ENCODE peak calls at places on chromosome 1, in seven cellular contexts. B is fibroblast of lung, C is heart right ventricle, W is IMR-90, L is progenitor cell of endocrine pancreas, K is mammary epithelial cell, M is fibroblast of mammary gland. T is an unnamed sample.

GRCh38 chr1:115252585-115252984 is 85.5 kb downstream of the NGF start:
- DNase-seq in B (peak), C (no peak), W (no peak), L (no peak), K (no peak), M (no peak), T (no peak)

GRCh38 chr1:246151796-246152434 is 355.2 kb downstream of the SMYD3 start:
- DNase-seq in B (no peak), C (no peak), W (peak), L (no peak), K (no peak), M (peak), T (no peak)

GRCh38 chr1:64711266-64711665 is 33.6 kb upstream of the RAVER2 start:
- DNase-seq in B (no peak), C (no peak), W (no peak), L (no peak), K (no peak), M (no peak), T (no peak)

GRCh38 chr1:216310776-216311175 is 112.5 kb downstream of the USH2A start:
- DNase-seq in B (peak), C (peak), W (peak), L (no peak), K (peak), M (peak), T (peak)

GRCh38 chr1:166479052-166479631 is 312.3 kb upstream of the FAM78B start:
- DNase-seq in B (peak), C (peak), W (peak), L (peak), K (peak), M (peak), T (peak)

GRCh38 chr1:117095237-117095636 is 26.3 kb downstream of the TRIM45 start:
- DNase-seq in B (peak), C (no peak), W (peak), L (no peak), K (no peak), M (peak), T (no peak)

GRCh38 chr1:179447489-179447888 is 81.7 kb downstream of the AXDND1 start:
- DNase-seq in B (no peak), C (no peak), W (peak), L (no peak), K (peak), M (peak), T (no peak)

GRCh38 chr1:51726544-51727225 is 109.8 kb downstream of the OSBPL9 start:
- DNase-seq in B (no peak), C (no peak), W (no peak), L (no peak), K (no peak), M (no peak), T (no peak)

GRCh38 chr1:27621067-27621920 is 13.7 kb downstream of the FGR start:
- DNase-seq in B (peak), C (no peak), W (peak), L (no peak), K (peak), M (peak), T (no peak)

GRCh38 chr1:161098161-161099068 is at the start of gene KLHDC9:
- DNase-seq in B (peak), C (peak), W (peak), L (peak), K (peak), M (peak), T (peak)

GRCh38 chr1:109838838-109839240 is 71.8 kb upstream of the CSF1 start:
- DNase-seq in B (peak), C (no peak), W (peak), L (no peak), K (peak), M (peak), T (no peak)

GRCh38 chr1:150528196-150528595 is 12.6 kb downstream of the FALEC start:
- DNase-seq in B (peak), C (no peak), W (peak), L (no peak), K (peak), M (peak), T (no peak)

GRCh38 chr1:184150776-184151531 is 99.4 kb downstream of the TSEN15 start:
- DNase-seq in B (peak), C (no peak), W (peak), L (no peak), K (no peak), M (peak), T (no peak)

GRCh38 chr1:184851822-184852746 is 97.4 kb upstream of the EDEM3 start:
- DNase-seq in B (no peak), C (no peak), W (no peak), L (no peak), K (no peak), M (no peak), T (no peak)

GRCh38 chr1:210942513-210942912 is 191.4 kb downstream of the KCNH1 start:
- DNase-seq in B (no peak), C (no peak), W (no peak), L (no peak), K (no peak), M (no peak), T (no peak)

GRCh38 chr1:223887724-223888428 is 42.1 kb upstream of the TP53BP2 start:
- DNase-seq in B (peak), C (peak), W (peak), L (no peak), K (peak), M (peak), T (no peak)

GRCh38 chr1:78043436-78043835 is 2.3 kb upstream of the GIPC2 start:
- DNase-seq in B (no peak), C (no peak), W (no peak), L (no peak), K (no peak), M (no peak), T (no peak)

GRCh38 chr1:180291004-180291403 is 60.9 kb downstream of the LHX4 start:
- DNase-seq in B (no peak), C (no peak), W (peak), L (no peak), K (no peak), M (peak), T (no peak)

GRCh38 chr1:41739061-41739955 is 179.4 kb downstream of the HIVEP3 start:
- DNase-seq in B (no peak), C (peak), W (peak), L (no peak), K (peak), M (peak), T (no peak)

GRCh38 chr1:160086162-160086892 is 5.0 kb downstream of the KCNJ9 start:
- DNase-seq in B (no peak), C (no peak), W (no peak), L (no peak), K (no peak), M (no peak), T (no peak)

GRCh38 chr1:156623946-156624813 is 5.0 kb downstream of the HAPLN2 start:
- DNase-seq in B (peak), C (peak), W (peak), L (peak), K (peak), M (peak), T (peak)

GRCh38 chr1:34924759-34925555 is 4.5 kb downstream of the DLGAP3 start:
- DNase-seq in B (peak), C (peak), W (peak), L (peak), K (peak), M (peak), T (peak)

GRCh38 chr1:31897534-31898100 is 40.6 kb downstream of the PTP4A2 start:
- DNase-seq in B (no peak), C (no peak), W (no peak), L (no peak), K (peak), M (no peak), T (no peak)

GRCh38 chr1:199084293-199084692 is 445.5 kb downstream of the PTPRC start:
- DNase-seq in B (peak), C (no peak), W (peak), L (no peak), K (no peak), M (peak), T (no peak)

GRCh38 chr1:151158751-151159251 is 2.4 kb downstream of the TNFAIP8L2 start:
- DNase-seq in B (no peak), C (no peak), W (no peak), L (no peak), K (no peak), M (no peak), T (no peak)

GRCh38 chr1:151968058-151968457 is 25.6 kb downstream of the S100A10 start:
- DNase-seq in B (peak), C (peak), W (peak), L (no peak), K (peak), M (peak), T (no peak)

GRCh38 chr1:204996981-204997380 is 46.0 kb upstream of the CNTN2 start:
- DNase-seq in B (no peak), C (no peak), W (no peak), L (no peak), K (no peak), M (peak), T (no peak)

GRCh38 chr1:16164821-16165364 is 9.0 kb upstream of the EPHA2 start:
- DNase-seq in B (no peak), C (peak), W (no peak), L (no peak), K (no peak), M (no peak), T (no peak)

GRCh38 chr1:83796409-83796808 is 202.5 kb downstream of the TTLL7 start:
- DNase-seq in B (peak), C (no peak), W (no peak), L (no peak), K (no peak), M (peak), T (no peak)

GRCh38 chr1:62437273-62437945 is 560 bp downstream of the USP1 start:
- DNase-seq in B (peak), C (no peak), W (no peak), L (no peak), K (no peak), M (no peak), T (no peak)

GRCh38 chr1:1438531-1439381 is 3.3 kb downstream of the VWA1 start:
- DNase-seq in B (no peak), C (no peak), W (no peak), L (no peak), K (no peak), M (no peak), T (no peak)

GRCh38 chr1:206782448-206782847 is 10.2 kb upstream of the IL10 start:
- DNase-seq in B (no peak), C (no peak), W (no peak), L (no peak), K (no peak), M (no peak), T (no peak)

GRCh38 chr1:89630046-89630445 is 2.9 kb upstream of the LRRC8C start:
- DNase-seq in B (no peak), C (no peak), W (no peak), L (no peak), K (no peak), M (no peak), T (no peak)

GRCh38 chr1:219792337-219793021 is 135.9 kb downstream of the SLC30A10 start:
- DNase-seq in B (peak), C (peak), W (peak), L (no peak), K (no peak), M (peak), T (no peak)

GRCh38 chr1:11653616-11654570 is at the start of gene FBXO2:
- DNase-seq in B (peak), C (no peak), W (no peak), L (no peak), K (peak), M (no peak), T (no peak)

GRCh38 chr1:223641523-223642039 is 23.9 kb downstream of the CAPN8 start:
- DNase-seq in B (no peak), C (no peak), W (no peak), L (no peak), K (no peak), M (no peak), T (no peak)

GRCh38 chr1:208115924-208116614 is 128.1 kb downstream of the PLXNA2 start:
- DNase-seq in B (no peak), C (no peak), W (no peak), L (no peak), K (no peak), M (no peak), T (no peak)
- TF ChIP-seq CTCF in B (no peak), C (no peak), W (no peak), L (no peak), K (no peak), M (no peak), T (no peak)

GRCh38 chr1:21550097-21550496 is 40.9 kb downstream of the ALPL start:
- DNase-seq in B (peak), C (no peak), W (peak), L (no peak), K (no peak), M (peak), T (no peak)

GRCh38 chr1:21547876-21548275 is 38.7 kb downstream of the ALPL start:
- DNase-seq in B (no peak), C (no peak), W (no peak), L (no peak), K (no peak), M (no peak), T (no peak)

GRCh38 chr1:21553116-21553926 is 44.1 kb downstream of the ALPL start:
- DNase-seq in B (peak), C (no peak), W (peak), L (no peak), K (peak), M (peak), T (no peak)

GRCh38 chr1:21550866-21551475 is 41.7 kb downstream of the ALPL start:
- DNase-seq in B (no peak), C (no peak), W (no peak), L (no peak), K (no peak), M (no peak), T (no peak)

DNA sequence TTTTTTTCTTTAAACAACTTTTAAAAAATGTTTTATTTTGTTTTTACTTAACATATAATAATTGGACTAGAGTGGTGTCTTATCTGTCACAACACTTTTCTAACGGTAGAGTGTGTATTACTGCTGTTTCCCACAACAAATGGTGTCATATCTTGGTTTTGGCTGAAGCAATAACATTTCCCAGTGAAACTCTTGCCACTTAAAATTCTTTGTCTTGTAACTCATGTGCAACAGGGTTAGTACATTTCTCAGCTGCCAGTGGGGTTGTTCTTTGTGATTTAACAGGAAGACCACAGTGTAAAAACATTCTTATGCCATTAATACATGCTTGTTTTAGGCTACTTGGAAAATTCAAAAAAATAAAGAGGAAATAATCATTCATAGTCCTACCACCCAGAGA is 43.5 kb downstream of the ALPL start:
- DNase-seq in B (peak), C (no peak), W (peak), L (no peak), K (peak), M (peak), T (no peak)
- TF ChIP-seq CTCF in B (no peak), C (no peak), W (no peak), L (no peak), K (no peak), M (no peak), T (no peak)

DNA sequence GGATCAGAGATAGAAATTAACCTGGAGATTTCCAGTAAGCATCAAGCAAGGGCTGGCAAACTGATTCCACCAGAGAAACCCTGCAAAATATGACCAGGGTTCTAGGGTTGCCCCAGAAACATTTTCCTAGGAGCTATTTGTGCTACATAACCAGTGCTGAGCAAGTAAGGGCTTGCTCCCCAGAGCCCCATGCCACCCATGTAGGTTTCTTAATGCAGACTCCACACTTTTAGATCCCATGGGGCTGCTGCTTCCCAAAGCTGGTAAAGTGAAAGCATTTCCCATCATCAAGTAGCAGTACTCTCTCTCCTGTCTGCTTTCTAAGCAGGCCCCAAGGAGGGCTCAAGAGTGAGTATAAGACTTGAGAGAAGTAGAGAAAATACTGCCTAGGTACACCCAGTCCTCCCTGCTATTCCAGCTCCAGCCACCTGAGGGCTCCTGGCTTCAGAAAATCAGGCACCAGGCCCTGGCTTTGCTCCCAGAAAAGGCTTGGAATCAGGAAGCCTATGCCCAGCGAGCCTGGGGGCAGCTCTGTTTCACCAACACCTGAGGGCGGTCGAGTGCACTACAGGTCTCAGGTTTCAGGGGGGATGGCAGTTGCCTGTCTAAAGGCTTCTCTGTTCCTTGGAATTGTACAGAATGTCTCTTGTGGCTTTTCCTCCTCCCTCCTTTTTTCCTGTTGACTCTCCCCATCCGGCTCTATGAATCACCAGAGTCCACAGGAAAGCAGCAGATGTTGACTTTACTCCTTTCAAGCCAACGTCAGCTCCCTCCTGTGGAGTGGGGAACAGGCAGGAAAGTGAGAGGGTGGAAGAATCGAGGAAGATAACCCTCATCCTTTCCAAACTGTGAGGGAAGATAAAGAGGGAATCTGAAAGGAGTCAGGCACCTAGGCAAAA is 6.2 kb upstream of the ANKRD35 start:
- DNase-seq in B (peak), C (peak), W (peak), L (peak), K (peak), M (peak), T (peak)
- TF ChIP-seq CTCF in B (peak), C (peak), W (peak), L (no peak), K (peak), M (peak), T (peak)

GRCh38 chr1:91015358-91015780 is 6.5 kb downstream of the ZNF644 start:
- DNase-seq in B (no peak), C (no peak), W (no peak), L (no peak), K (peak), M (no peak), T (no peak)

GRCh38 chr1:91014475-91014874 is 7.4 kb downstream of the ZNF644 start:
- DNase-seq in B (no peak), C (no peak), W (no peak), L (no peak), K (peak), M (no peak), T (no peak)

GRCh38 chr1:91018006-91018405 is 3.8 kb downstream of the ZNF644 start:
- DNase-seq in B (no peak), C (no peak), W (no peak), L (no peak), K (no peak), M (peak), T (no peak)

GRCh38 chr1:91013302-91013701 is 8.5 kb downstream of the ZNF644 start:
- DNase-seq in B (no peak), C (no peak), W (no peak), L (no peak), K (no peak), M (no peak), T (no peak)

DNA sequence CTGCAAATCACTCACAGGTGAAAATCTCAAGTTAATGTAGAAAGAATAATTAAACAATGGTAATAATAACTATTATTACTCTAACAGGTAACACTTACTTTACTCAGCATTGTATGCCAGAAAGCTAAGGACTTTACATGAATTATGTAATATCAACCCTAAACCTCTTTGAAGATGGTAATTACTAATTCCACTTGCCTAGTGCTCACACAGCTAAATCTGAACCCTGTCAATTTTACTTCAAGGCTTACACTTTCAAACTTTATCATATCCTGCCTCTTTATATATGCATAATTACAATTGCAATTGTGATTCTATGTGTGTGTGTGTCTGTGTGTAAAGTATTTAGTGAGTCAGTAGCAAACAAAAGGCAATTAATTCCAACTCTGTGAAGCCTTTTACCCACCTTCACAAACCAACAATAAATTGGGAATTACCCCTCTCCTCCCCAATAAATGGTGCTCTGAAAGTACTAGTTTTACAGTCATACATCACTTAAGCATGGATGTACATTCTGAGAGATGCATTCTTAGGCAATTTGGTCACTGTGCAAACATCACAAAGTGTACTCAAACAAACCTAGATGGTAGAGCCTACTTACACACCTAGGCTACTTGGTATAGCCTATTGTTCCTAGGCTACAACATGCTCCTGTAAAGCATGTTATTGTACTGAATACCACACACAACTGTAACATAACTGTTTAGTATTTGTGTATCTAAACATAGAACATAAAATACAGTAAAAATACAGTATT is 5.9 kb downstream of the ZNF644 start:
- DNase-seq in B (peak), C (no peak), W (peak), L (no peak), K (peak), M (peak), T (no peak)
- TF ChIP-seq CTCF in B (no peak), C (no peak), W (no peak), L (no peak), K (no peak), M (no peak), T (no peak)

DNA sequence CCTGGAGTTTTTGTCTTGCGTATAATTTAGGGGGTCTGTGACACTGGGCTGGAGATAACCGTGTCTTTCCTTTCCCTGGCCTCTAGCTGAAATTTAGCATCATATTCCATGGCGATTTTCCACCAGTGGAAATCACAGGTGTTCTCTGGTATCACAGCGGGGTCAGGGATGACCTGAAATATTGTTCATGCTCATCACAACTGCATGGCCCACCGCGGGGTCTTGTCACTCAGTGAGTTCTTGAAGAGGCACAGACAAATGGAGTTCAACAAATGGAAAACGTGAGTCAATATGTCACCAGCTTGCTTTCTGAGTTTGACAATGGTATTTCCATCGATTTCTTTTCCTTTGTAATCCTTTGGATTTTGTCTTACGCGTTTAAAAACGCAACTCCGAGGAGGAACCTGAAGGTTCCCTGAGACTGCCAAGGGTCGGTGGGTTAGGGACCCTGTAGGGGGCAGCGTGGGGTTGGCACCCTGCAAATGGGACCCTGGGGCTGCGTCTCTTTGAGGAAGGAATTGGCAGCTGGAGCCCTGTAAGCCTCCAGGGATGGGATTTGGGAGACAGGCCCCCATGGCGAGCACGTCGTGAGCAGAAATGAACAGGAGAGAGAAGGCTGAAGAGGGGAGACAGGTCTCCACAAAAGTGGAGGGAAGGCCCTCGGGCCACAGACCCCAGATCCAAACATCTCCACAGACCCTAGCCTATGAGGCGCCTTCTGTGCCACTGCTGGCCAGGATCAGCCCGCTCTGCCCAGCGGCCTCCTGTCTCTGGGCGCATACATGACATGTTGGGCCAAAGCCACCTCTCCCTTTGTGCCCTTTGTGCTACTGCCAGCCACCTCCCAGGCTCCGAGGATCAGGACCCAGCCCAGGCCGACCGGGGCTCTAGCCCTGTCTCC is 32.1 kb upstream of the RUNX3 start:
- DNase-seq in B (no peak), C (no peak), W (no peak), L (no peak), K (no peak), M (no peak), T (no peak)
- TF ChIP-seq CTCF in B (no peak), C (no peak), W (no peak), L (peak), K (no peak), M (no peak), T (peak)

T was measured in neural crest cell.